ENCODE peak calls at places on chromosomes 3 and 15, in five cellular contexts. Z is AG09309, X is ovary, L is cardiac fibroblast, S is MCF 10A. B is an unnamed sample.

GRCh38 chr3:187742351-187743171 is 2.7 kb downstream of the BCL6 start:
- DNase-seq in Z (no peak), X (no peak), L (peak; percentile 49), S (peak; percentile 59), B (no peak)

GRCh38 chr15:34773916-34774315 is 19.1 kb upstream of the GJD2 start:
- DNase-seq in Z (no peak), X (no peak), L (no peak), S (no peak), B (no peak)

GRCh38 chr15:44193651-44194396 is 1.2 kb downstream of the FRMD5 start:
- DNase-seq in Z (no peak), X (no peak), L (peak; percentile 51), S (no peak), B (no peak)

GRCh38 chr3:71264840-71265239 is 318.7 kb downstream of the FOXP1 start:
- DNase-seq in Z (no peak), X (no peak), L (no peak), S (no peak), B (no peak)

GRCh38 chr15:99371180-99372103 is 120.2 kb downstream of the LRRC28 start:
- DNase-seq in Z (peak; percentile 35), X (no peak), L (peak; percentile 64), S (peak; percentile 11), B (peak; percentile 8)

GRCh38 chr15:76730262-76730661 is 174.9 kb downstream of the SCAPER start:
- DNase-seq in Z (peak; percentile 1), X (no peak), L (peak; percentile 51), S (no peak), B (no peak)

GRCh38 chr3:41129731-41130130 is 69.6 kb upstream of the CTNNB1 start:
- DNase-seq in Z (no peak), X (no peak), L (no peak), S (no peak), B (no peak)

GRCh38 chr15:43287254-43287653 is 20.5 kb upstream of the TGM5 start:
- DNase-seq in Z (no peak), X (no peak), L (no peak), S (no peak), B (no peak)

GRCh38 chr3:15903164-15903563 is 105.4 kb upstream of the ANKRD28 start:
- DNase-seq in Z (peak; percentile 28), X (peak; percentile 49), L (peak; percentile 36), S (peak; percentile 74), B (no peak)

GRCh38 chr3:29441020-29441324 is 160.1 kb downstream of the RBMS3 start:
- DNase-seq in Z (no peak), X (no peak), L (no peak), S (no peak), B (no peak)

GRCh38 chr3:129502641-129503386 is 25.6 kb upstream of the RHO start:
- DNase-seq in Z (no peak), X (no peak), L (no peak), S (no peak), B (no peak)

GRCh38 chr3:29494305-29495036 is 213.6 kb downstream of the RBMS3 start:
- DNase-seq in Z (peak; percentile 45), X (no peak), L (peak; percentile 16), S (no peak), B (peak; percentile 76)

GRCh38 chr3:141812091-141812490 is 48.9 kb downstream of the GRK7 start:
- DNase-seq in Z (no peak), X (no peak), L (no peak), S (no peak), B (no peak)

GRCh38 chr15:70343961-70344360 is 246.2 kb upstream of the TLE3 start:
- DNase-seq in Z (no peak), X (no peak), L (no peak), S (no peak), B (no peak)

GRCh38 chr3:50625879-50626182 is 8.9 kb downstream of the MAPKAPK3 start:
- DNase-seq in Z (no peak), X (no peak), L (no peak), S (no peak), B (no peak)

GRCh38 chr3:37419979-37420378 is 245.6 kb upstream of the LRRFIP2 start:
- DNase-seq in Z (no peak), X (no peak), L (no peak), S (no peak), B (no peak)

GRCh38 chr15:56869573-56869972 is 48.9 kb upstream of the TCF12 start:
- DNase-seq in Z (no peak), X (no peak), L (peak; percentile 47), S (peak; percentile 52), B (no peak)

GRCh38 chr3:50164056-50164455 is 8.9 kb downstream of the SEMA3F start:
- DNase-seq in Z (peak; percentile 88), X (peak; percentile 60), L (peak; percentile 94), S (peak; percentile 98), B (peak; percentile 81)

GRCh38 chr15:49075876-49076275 is 29.6 kb upstream of the SECISBP2L start:
- DNase-seq in Z (no peak), X (no peak), L (peak; percentile 7), S (no peak), B (peak; percentile 19)

GRCh38 chr3:194091141-194091540 is 44.8 kb upstream of the HES1 start:
- DNase-seq in Z (peak; percentile 38), X (no peak), L (peak; percentile 58), S (peak; percentile 100), B (no peak)

GRCh38 chr3:55177749-55178148 is 249.9 kb upstream of the LRTM1 start:
- DNase-seq in Z (no peak), X (no peak), L (no peak), S (no peak), B (no peak)

GRCh38 chr15:99117563-99118257 is 12.8 kb downstream of the SYNM start:
- DNase-seq in Z (no peak), X (no peak), L (no peak), S (no peak), B (no peak)

GRCh38 chr3:69250014-69250413 is 127.6 kb upstream of the LMOD3 start:
- DNase-seq in Z (peak; percentile 18), X (no peak), L (no peak), S (no peak), B (no peak)

GRCh38 chr15:79051941-79052731 is 38.4 kb downstream of the RASGRF1 start:
- DNase-seq in Z (no peak), X (no peak), L (no peak), S (no peak), B (no peak)

GRCh38 chr3:40867826-40868225 is 331.5 kb upstream of the CTNNB1 start:
- DNase-seq in Z (no peak), X (no peak), L (no peak), S (no peak), B (no peak)

GRCh38 chr3:43214616-43215015 is 71.7 kb upstream of the SNRK start:
- DNase-seq in Z (no peak), X (no peak), L (peak; percentile 68), S (peak; percentile 46), B (no peak)

GRCh38 chr3:30676424-30677346 is 70.3 kb downstream of the TGFBR2 start:
- DNase-seq in Z (no peak), X (no peak), L (no peak), S (no peak), B (no peak)

GRCh38 chr15:39939487-39940452 is 5.9 kb downstream of the EIF2AK4 start:
- DNase-seq in Z (no peak), X (no peak), L (no peak), S (no peak), B (no peak)

GRCh38 chr3:123338021-123338619 is 110.8 kb downstream of the ADCY5 start:
- DNase-seq in Z (no peak), X (no peak), L (no peak), S (no peak), B (no peak)

GRCh38 chr3:72559377-72559776 is 288.9 kb downstream of the SHQ1 start:
- DNase-seq in Z (no peak), X (no peak), L (no peak), S (no peak), B (no peak)

GRCh38 chr3:14351617-14352001 is 50.8 kb upstream of the SLC6A6 start:
- DNase-seq in Z (no peak), X (no peak), L (no peak), S (no peak), B (no peak)

GRCh38 chr3:182925330-182925943 is 54.9 kb downstream of the DCUN1D1 start:
- DNase-seq in Z (peak; percentile 87), X (no peak), L (peak; percentile 74), S (peak; percentile 74), B (peak; percentile 1)

DNA sequence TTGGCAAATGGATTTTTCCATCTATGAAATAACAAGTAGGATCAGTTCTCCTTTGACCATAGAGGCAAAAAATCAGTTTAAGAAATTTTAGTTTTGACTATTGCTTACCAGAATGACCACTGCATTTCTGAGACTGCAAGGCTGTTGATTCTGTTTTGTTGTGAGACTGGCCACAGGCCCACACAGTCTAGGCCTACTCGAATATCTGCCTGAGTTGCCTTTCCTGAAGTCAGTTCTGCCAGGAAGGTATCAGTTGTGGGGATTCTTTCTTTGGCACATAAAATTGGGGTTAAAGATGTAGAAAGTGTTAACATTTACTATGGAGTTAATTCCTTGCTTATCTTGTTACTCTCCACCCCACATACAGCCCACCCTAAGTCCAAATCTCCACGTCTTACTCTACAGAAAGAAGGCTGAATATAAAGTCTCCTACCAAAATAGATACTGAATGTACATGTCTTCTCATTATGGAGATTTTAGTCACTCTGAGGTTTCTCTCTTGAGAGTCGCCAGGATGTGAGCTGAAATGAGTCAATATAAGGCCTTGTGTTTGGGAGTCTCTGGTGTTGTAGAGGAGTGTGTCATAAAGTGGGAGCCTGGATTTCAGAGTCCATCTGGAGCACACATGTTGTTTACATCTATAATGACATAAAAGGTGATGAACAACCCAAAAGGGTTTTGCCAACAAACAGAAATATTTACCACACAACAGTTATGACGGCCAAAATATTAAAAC is 45.0 kb upstream of the WWTR1 start:
- DNase-seq in Z (peak; percentile 79), X (no peak), L (peak; percentile 98), S (peak; percentile 37), B (peak; percentile 71)
- TF ChIP-seq CTCF in Z (no peak), X (no peak), L (no peak), S (no peak), B (no peak)

DNA sequence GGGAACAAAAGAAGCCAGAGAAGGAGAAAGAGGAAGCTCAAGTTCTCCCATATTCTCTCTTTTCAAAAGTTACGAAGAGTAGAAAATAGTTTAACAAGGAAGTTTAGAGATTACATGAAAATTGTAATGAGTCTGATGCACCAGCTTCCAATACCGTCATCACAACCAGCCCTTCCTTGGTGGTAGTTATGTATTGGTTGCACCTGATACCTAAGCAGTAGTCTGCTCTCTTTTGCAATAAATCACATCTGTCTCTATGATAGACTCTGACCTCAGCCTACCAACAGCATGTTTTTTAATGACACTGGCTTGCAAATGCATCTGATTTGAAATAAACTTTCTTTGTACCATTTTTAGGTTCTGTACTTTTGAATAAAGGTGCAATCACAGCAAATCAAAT is 575.8 kb downstream of the FHIT start:
- DNase-seq in Z (no peak), X (no peak), L (no peak), S (no peak), B (no peak)
- TF ChIP-seq CTCF in Z (no peak), X (no peak), L (no peak), S (no peak), B (no peak)

DNA sequence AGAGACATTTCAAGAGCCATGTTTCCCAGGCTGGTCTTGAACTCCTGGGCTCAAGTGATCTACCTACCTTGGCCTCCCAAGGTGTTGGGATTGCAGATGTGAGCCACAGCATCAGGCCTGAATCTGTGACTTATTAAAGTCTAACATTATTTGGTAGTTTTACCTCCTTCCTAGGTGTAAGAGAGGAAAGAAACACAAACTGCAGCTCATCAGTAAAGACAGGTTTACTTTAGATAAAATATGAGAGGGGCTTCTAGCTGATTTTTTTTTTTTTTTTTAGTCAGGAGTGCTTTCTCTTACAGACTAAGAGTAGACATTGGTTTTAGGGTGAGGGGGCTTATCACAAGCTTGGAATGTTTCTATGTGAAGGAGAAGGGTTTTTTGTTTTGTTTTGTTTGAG is 63.9 kb upstream of the RNU6-1 start:
- DNase-seq in Z (no peak), X (no peak), L (no peak), S (no peak), B (no peak)
- TF ChIP-seq CTCF in Z (no peak), X (no peak), L (no peak), S (no peak), B (no peak)

GRCh38 chr3:134527037-134527436 is 41.2 kb downstream of the CEP63 start:
- DNase-seq in Z (no peak), X (no peak), L (peak; percentile 10), S (peak; percentile 13), B (no peak)
- TF ChIP-seq CTCF in Z (peak; percentile 23), X (no peak), L (peak; percentile 48), S (peak; percentile 18), B (no peak)

B was measured in AG09319.